ENCODE peak calls at places on chromosomes 5 and 9, in four cellular contexts. M is NCI-H1092, J is HEK293T, L is cortex of kidney. K is an unnamed sample.

GRCh38 chr5:89827388-89827787 is 582.2 kb downstream of the CETN3 start:
- DNase-seq in M (no peak), J (no peak), L (no peak), K (no peak)

GRCh38 chr5:58481066-58481676 is 10.1 kb upstream of the GAPT start:
- DNase-seq in M (no peak), J (no peak), L (no peak), K (no peak)

GRCh38 chr9:128901822-128902221 is 19.0 kb upstream of the PHYHD1 start:
- DNase-seq in M (no peak), J (no peak), L (no peak), K (no peak)

GRCh38 chr9:6927838-6928237 is 170.1 kb downstream of the KDM4C start:
- DNase-seq in M (no peak), J (no peak), L (no peak), K (no peak)

GRCh38 chr9:21684831-21685362 is 117.5 kb upstream of the MTAP start:
- DNase-seq in M (no peak), J (no peak), L (no peak), K (no peak)

GRCh38 chr5:91956738-91957137 is 573.6 kb upstream of the ARRDC3 start:
- DNase-seq in M (no peak), J (no peak), L (no peak), K (no peak)

GRCh38 chr9:110114086-110114887 is 93.7 kb downstream of the C9orf152 start:
- DNase-seq in M (no peak), J (no peak), L (no peak), K (no peak)

GRCh38 chr9:120490888-120491595 is 88.9 kb downstream of the CDK5RAP2 start:
- DNase-seq in M (no peak), J (no peak), L (no peak), K (no peak)

GRCh38 chr5:81077105-81077504 is 116.9 kb downstream of the RASGRF2 start:
- DNase-seq in M (no peak), J (no peak), L (no peak), K (no peak)

GRCh38 chr5:180467028-180467427 is 27.2 kb upstream of the CNOT6 start:
- DNase-seq in M (no peak), J (no peak), L (no peak), K (no peak)

GRCh38 chr9:18587988-18588387 is 114.0 kb downstream of the ADAMTSL1 start:
- DNase-seq in M (no peak), J (no peak), L (no peak), K (no peak)

GRCh38 chr5:126868961-126869451 is 92.1 kb downstream of the LMNB1 start:
- DNase-seq in M (peak), J (no peak), L (no peak), K (no peak)

GRCh38 chr5:138574744-138575193 is 432 bp downstream of the HSPA9 start:
- DNase-seq in M (no peak), J (no peak), L (no peak), K (no peak)

GRCh38 chr5:126961702-126962101 is 68.7 kb downstream of the MARCHF3 start:
- DNase-seq in M (no peak), J (no peak), L (no peak), K (no peak)

GRCh38 chr5:178533136-178533535 is 57.1 kb downstream of the COL23A1 start:
- DNase-seq in M (no peak), J (no peak), L (no peak), K (no peak)

GRCh38 chr5:54541823-54542783 is 24.5 kb downstream of the SNX18 start:
- DNase-seq in M (peak), J (no peak), L (no peak), K (no peak)

GRCh38 chr5:170551076-170551475 is 47.3 kb downstream of the KCNIP1 start:
- DNase-seq in M (no peak), J (no peak), L (no peak), K (no peak)

GRCh38 chr9:134286513-134287245 is 39.6 kb upstream of the RXRA start:
- DNase-seq in M (no peak), J (no peak), L (no peak), K (no peak)

GRCh38 chr5:170028124-170028523 is 47.8 kb upstream of the INSYN2B start:
- DNase-seq in M (no peak), J (no peak), L (no peak), K (no peak)

GRCh38 chr5:2184563-2185540 is 302.1 kb upstream of the IRX4 start:
- DNase-seq in M (no peak), J (no peak), L (no peak), K (no peak)

GRCh38 chr5:107284822-107285510 is 385.8 kb downstream of the EFNA5 start:
- DNase-seq in M (no peak), J (no peak), L (no peak), K (no peak)

GRCh38 chr9:93193373-93193725 is 9.4 kb downstream of the WNK2 start:
- DNase-seq in M (peak), J (no peak), L (no peak), K (peak)

GRCh38 chr9:132141948-132142594 is 19.8 kb upstream of the NTNG2 start:
- DNase-seq in M (no peak), J (no peak), L (no peak), K (peak)

GRCh38 chr9:18534611-18535010 is 60.7 kb downstream of the ADAMTSL1 start:
- DNase-seq in M (no peak), J (no peak), L (no peak), K (no peak)

GRCh38 chr9:116700882-116701836 is 14.1 kb downstream of the TRIM32 start:
- DNase-seq in M (peak), J (no peak), L (no peak), K (no peak)

GRCh38 chr9:89531766-89532165 is 33.9 kb upstream of the SEMA4D start:
- DNase-seq in M (no peak), J (no peak), L (no peak), K (no peak)

GRCh38 chr5:175814676-175815075 is 56.7 kb upstream of the CPLX2 start:
- DNase-seq in M (no peak), J (no peak), L (no peak), K (no peak)

GRCh38 chr5:74543162-74543995 is 97.1 kb downstream of the ENC1 start:
- DNase-seq in M (peak), J (peak), L (no peak), K (no peak)

GRCh38 chr5:53422539-53422938 is 57.9 kb upstream of the FST start:
- DNase-seq in M (no peak), J (no peak), L (no peak), K (no peak)

GRCh38 chr9:81588148-81588874 is 101.0 kb downstream of the TLE1 start:
- DNase-seq in M (peak), J (no peak), L (no peak), K (no peak)

GRCh38 chr5:61048534-61048933 is 103.5 kb downstream of the NDUFAF2 start:
- DNase-seq in M (no peak), J (no peak), L (no peak), K (no peak)

GRCh38 chr9:96607971-96608370 is 11.7 kb downstream of the CDC14B start:
- DNase-seq in M (no peak), J (no peak), L (no peak), K (no peak)

K was measured in NCI-H2107.